ENCODE peak calls at places on chromosome 21, in seven cellular contexts. V is right atrium auricular region; M is NCI-H226; Z is H7; X is NCI-H748 treated with DMSO at 0.1 percent for 48 hours; U is stimulated activated CD8-positive, alpha-beta memory T cell treated with anti-CD3 and anti-CD28 coated beads, Interleukin-15, amount 100 ng/mL, for 1 hour; A is CD8-positive, alpha-beta T cell. S is an unnamed sample.

GRCh38 chr21:26877015-26877414 is 31.8 kb upstream of the ADAMTS1 start:
- DNase-seq in M (no peak), A (no peak), Z (no peak), V (no peak), U (no peak), X (no peak), S (no peak)

GRCh38 chr21:46150491-46151121 is 4.8 kb downstream of the FTCD start:
- DNase-seq in M (no peak), V (no peak), X (no peak), U (no peak), Z (peak; percentile 59), A (no peak), S (no peak)

GRCh38 chr21:35026617-35027557 is 22.2 kb downstream of the RUNX1 start:
- DNase-seq in M (no peak), V (peak; percentile 62), Z (peak; percentile 66), U (peak; percentile 59), A (peak; percentile 88), X (no peak), S (peak; percentile 23)

GRCh38 chr21:16563795-16564194 is 834.0 kb downstream of the USP25 start:
- DNase-seq in X (no peak), M (peak; percentile 92), U (no peak), Z (peak; percentile 42), A (no peak), V (no peak), S (no peak)

GRCh38 chr21:33975548-33976081 is 60.0 kb upstream of the ATP5PO start:
- DNase-seq in A (peak; percentile 63), M (no peak), X (no peak), Z (no peak), U (peak; percentile 20), V (no peak), S (no peak)

GRCh38 chr21:25870084-25870483 is 135.3 kb downstream of the GABPA start:
- DNase-seq in V (no peak), X (no peak), M (no peak), Z (no peak), U (no peak), A (no peak), S (peak; percentile 68)

GRCh38 chr21:33825898-33826297 is 89.7 kb downstream of the ATP5PO start:
- DNase-seq in X (no peak), A (no peak), Z (no peak), M (no peak), V (no peak), U (no peak), S (no peak)

GRCh38 chr21:37412603-37413360 is 46.2 kb downstream of the DYRK1A start:
- DNase-seq in Z (no peak), X (no peak), M (peak; percentile 32), A (no peak), U (no peak), V (no peak), S (no peak)

GRCh38 chr21:35036521-35037383 is 12.3 kb downstream of the RUNX1 start:
- DNase-seq in M (no peak), A (no peak), X (no peak), U (no peak), Z (no peak), V (peak; percentile 34), S (no peak)

GRCh38 chr21:46229133-46229922 is 754 bp upstream of the LSS start:
- DNase-seq in U (no peak), M (no peak), Z (peak; percentile 92), V (no peak), A (no peak), X (peak; percentile 51), S (no peak)

GRCh38 chr21:26795866-26796329 is 49.3 kb downstream of the ADAMTS1 start:
- DNase-seq in Z (no peak), U (no peak), V (no peak), A (no peak), M (peak; percentile 91), X (peak; percentile 77), S (peak; percentile 69)

GRCh38 chr21:44259082-44259705 is 2.5 kb downstream of the DNMT3L start:
- DNase-seq in X (no peak), V (no peak), U (no peak), M (peak; percentile 86), Z (peak; percentile 36), A (no peak), S (no peak)

GRCh38 chr21:46060596-46061061 is 37.3 kb upstream of the COL6A2 start:
- DNase-seq in Z (peak; percentile 12), X (no peak), M (peak; percentile 81), V (peak; percentile 91), U (no peak), A (no peak), S (no peak)

GRCh38 chr21:33931799-33932390 is 16.3 kb upstream of the ATP5PO start:
- DNase-seq in V (no peak), U (no peak), Z (no peak), A (peak; percentile 27), M (no peak), X (no peak), S (no peak)

GRCh38 chr21:46181436-46181835 is 2.8 kb downstream of the SPATC1L start:
- DNase-seq in V (peak; percentile 34), M (no peak), U (no peak), A (no peak), Z (no peak), X (no peak), S (no peak)

GRCh38 chr21:31641416-31641922 is 18.0 kb upstream of the SOD1 start:
- DNase-seq in A (no peak), X (no peak), U (no peak), M (no peak), V (no peak), Z (no peak), S (no peak)

GRCh38 chr21:43957128-43957571 is 55.0 kb upstream of the TRAPPC10 start:
- DNase-seq in X (no peak), M (no peak), U (no peak), A (no peak), Z (peak; percentile 63), V (no peak), S (no peak)

GRCh38 chr21:39014751-39015150 is 168.5 kb downstream of the PSMG1 start:
- DNase-seq in M (peak; percentile 90), X (no peak), U (no peak), V (no peak), Z (no peak), A (no peak), S (no peak)

GRCh38 chr21:42722153-42722552 is 68.7 kb downstream of the PDE9A start:
- DNase-seq in Z (no peak), X (no peak), A (no peak), M (no peak), U (no peak), V (no peak), S (no peak)

GRCh38 chr21:43997766-43998742 is 14.1 kb upstream of the TRAPPC10 start:
- DNase-seq in V (no peak), Z (no peak), M (no peak), X (no peak), A (no peak), U (no peak), S (no peak)

GRCh38 chr21:31546402-31547155 is 112.9 kb upstream of the SOD1 start:
- DNase-seq in X (no peak), M (peak; percentile 34), V (no peak), A (no peak), Z (no peak), U (no peak), S (no peak)

GRCh38 chr21:42118901-42119300 is 47.8 kb downstream of the UMODL1 start:
- DNase-seq in U (no peak), X (no peak), A (no peak), V (no peak), Z (no peak), M (no peak), S (no peak)

GRCh38 chr21:15731243-15731613 is 1.4 kb downstream of the USP25 start:
- DNase-seq in U (no peak), M (no peak), V (no peak), A (peak; percentile 6), X (no peak), Z (no peak), S (no peak)

GRCh38 chr21:42684109-42684916 is 30.9 kb downstream of the PDE9A start:
- DNase-seq in V (no peak), X (no peak), A (peak; percentile 56), M (no peak), U (no peak), Z (no peak), S (no peak)

GRCh38 chr21:17460094-17460493 is 52.7 kb upstream of the CXADR start:
- DNase-seq in U (no peak), A (no peak), M (no peak), V (no peak), Z (no peak), X (no peak), S (no peak)

GRCh38 chr21:43864806-43865470 is at the start of gene AGPAT3:
- DNase-seq in U (no peak), X (no peak), Z (peak; percentile 89), M (no peak), V (no peak), A (peak; percentile 41), S (no peak)

GRCh38 chr21:35342440-35342839 is 293.3 kb upstream of the RUNX1 start:
- DNase-seq in Z (no peak), A (no peak), M (no peak), U (no peak), X (no peak), V (no peak), S (no peak)

GRCh38 chr21:15221799-15222386 is 157.1 kb upstream of the NRIP1 start:
- DNase-seq in U (no peak), A (no peak), M (peak; percentile 89), X (no peak), Z (peak; percentile 68), V (no peak), S (no peak)

S was measured in hippocampal formation.